ENCODE peak calls at places on chromosomes 6 and 20, in seven cellular contexts. B is cardiac muscle cell, P is esophagus muscularis mucosa, M is glutamatergic neuron, Z is AG04450, L is tibial artery, A is ovary. F is an unnamed sample.

GRCh38 chr20:25045343-25045712 is 12.6 kb downstream of the ACSS1 start:
- DNase-seq in B (no peak), P (no peak), M (no peak), Z (no peak), L (peak), A (no peak), F (peak)

GRCh38 chr6:18148304-18149025 is 6.4 kb downstream of the TPMT start:
- DNase-seq in B (peak), P (no peak), M (no peak), Z (peak), L (no peak), A (no peak), F (peak)

GRCh38 chr6:41768545-41769308 is 11.0 kb downstream of the FRS3 start:
- DNase-seq in B (no peak), P (no peak), M (no peak), Z (no peak), L (no peak), A (no peak), F (no peak)

GRCh38 chr20:21067255-21067654 is 38.9 kb downstream of the LINC00237 start:
- DNase-seq in B (no peak), P (no peak), M (no peak), Z (no peak), L (no peak), A (no peak), F (no peak)

GRCh38 chr6:162371133-162371532 is 356.4 kb downstream of the PRKN start:
- DNase-seq in B (no peak), P (no peak), M (no peak), Z (no peak), L (no peak), A (no peak), F (no peak)

GRCh38 chr6:34810936-34811632 is 19.2 kb downstream of the BLTP3A start:
- DNase-seq in B (no peak), P (no peak), M (no peak), Z (no peak), L (no peak), A (no peak), F (no peak)

GRCh38 chr6:83824831-83825230 is 28.3 kb upstream of the RIPPLY2 start:
- DNase-seq in B (no peak), P (no peak), M (no peak), Z (no peak), L (no peak), A (no peak), F (no peak)

GRCh38 chr6:159074120-159074684 is 29.4 kb upstream of the TAGAP start:
- DNase-seq in B (peak), P (no peak), M (no peak), Z (no peak), L (no peak), A (no peak), F (no peak)

GRCh38 chr6:37007340-37008043 is 2.0 kb downstream of the FGD2 start:
- DNase-seq in B (no peak), P (no peak), M (no peak), Z (no peak), L (no peak), A (no peak), F (peak)

GRCh38 chr20:62142252-62143117 is 709 bp downstream of the PSMA7 start:
- DNase-seq in B (no peak), P (no peak), M (peak), Z (no peak), L (no peak), A (no peak), F (no peak)

GRCh38 chr20:23595941-23596340 is 9.8 kb downstream of the CST9 start:
- DNase-seq in B (no peak), P (no peak), M (no peak), Z (no peak), L (no peak), A (no peak), F (no peak)

GRCh38 chr20:47998736-47999135 is 213.5 kb upstream of the SULF2 start:
- DNase-seq in B (peak), P (no peak), M (peak), Z (no peak), L (no peak), A (no peak), F (no peak)

GRCh38 chr6:101832371-101832770 is 438.9 kb downstream of the GRIK2 start:
- DNase-seq in B (no peak), P (no peak), M (no peak), Z (no peak), L (no peak), A (no peak), F (no peak)

GRCh38 chr6:133093957-133094356 is 147.2 kb upstream of the EYA4 start:
- DNase-seq in B (no peak), P (no peak), M (no peak), Z (no peak), L (no peak), A (no peak), F (no peak)

GRCh38 chr6:138986578-138986977 is 1.5 kb downstream of the REPS1 start:
- DNase-seq in B (peak), P (no peak), M (no peak), Z (no peak), L (no peak), A (no peak), F (no peak)

GRCh38 chr20:47847882-47848485 is 62.7 kb upstream of the SULF2 start:
- DNase-seq in B (no peak), P (no peak), M (peak), Z (no peak), L (no peak), A (no peak), F (no peak)

GRCh38 chr6:33061987-33062386 is 11.5 kb downstream of the HLA-DPA1 start:
- DNase-seq in B (peak), P (no peak), M (no peak), Z (no peak), L (no peak), A (no peak), F (peak)

GRCh38 chr20:61934716-61935530 is 130.8 kb downstream of the TAF4 start:
- DNase-seq in B (no peak), P (no peak), M (no peak), Z (no peak), L (peak), A (no peak), F (no peak)

GRCh38 chr20:37934634-37935010 is 31.7 kb downstream of the VSTM2L start:
- DNase-seq in B (no peak), P (no peak), M (no peak), Z (no peak), L (no peak), A (no peak), F (no peak)

GRCh38 chr6:3340891-3341290 is 82.1 kb downstream of the PSMG4 start:
- DNase-seq in B (peak), P (no peak), M (peak), Z (no peak), L (no peak), A (no peak), F (no peak)

GRCh38 chr6:44615621-44616020 is 228.1 kb downstream of the CDC5L start:
- DNase-seq in B (no peak), P (no peak), M (no peak), Z (no peak), L (no peak), A (no peak), F (no peak)

GRCh38 chr6:156775717-156776116 is 1.5 kb upstream of the ARID1B start:
- DNase-seq in B (no peak), P (no peak), M (no peak), Z (no peak), L (no peak), A (peak), F (no peak)

GRCh38 chr20:19628570-19629134 is 129.4 kb upstream of the RIN2 start:
- DNase-seq in B (peak), P (no peak), M (peak), Z (peak), L (no peak), A (no peak), F (no peak)

GRCh38 chr20:41599699-41600104 is 18.5 kb downstream of the CHD6 start:
- DNase-seq in B (no peak), P (no peak), M (no peak), Z (no peak), L (no peak), A (no peak), F (no peak)

GRCh38 chr6:83417880-83418663 is 12.8 kb downstream of the ME1 start:
- DNase-seq in B (peak), P (no peak), M (no peak), Z (peak), L (no peak), A (no peak), F (no peak)

GRCh38 chr20:57525328-57526053 is 551 bp upstream of the CTCFL start:
- DNase-seq in B (no peak), P (no peak), M (no peak), Z (no peak), L (peak), A (no peak), F (no peak)

GRCh38 chr6:44355640-44356039 is 13.2 kb downstream of the SPATS1 start:
- DNase-seq in B (no peak), P (no peak), M (no peak), Z (no peak), L (no peak), A (no peak), F (no peak)

GRCh38 chr6:18536693-18537092 is 149.5 kb downstream of the RNF144B start:
- DNase-seq in B (no peak), P (peak), M (no peak), Z (no peak), L (no peak), A (no peak), F (no peak)

GRCh38 chr6:147507162-147508072 is 1.1 kb upstream of the SAMD5 start:
- DNase-seq in B (peak), P (no peak), M (peak), Z (no peak), L (no peak), A (no peak), F (no peak)

GRCh38 chr20:30506100-30506499 is 751.4 kb upstream of the DEFB115 start:
- DNase-seq in B (no peak), P (no peak), M (no peak), Z (no peak), L (no peak), A (no peak), F (no peak)

GRCh38 chr20:55538261-55538908 is 466.9 kb downstream of the CBLN4 start:
- DNase-seq in B (no peak), P (no peak), M (no peak), Z (no peak), L (no peak), A (no peak), F (no peak)

GRCh38 chr6:85449818-85450577 is at the start of gene NT5E:
- DNase-seq in B (peak), P (no peak), M (peak), Z (no peak), L (peak), A (peak), F (no peak)

GRCh38 chr20:41655966-41656685 is 37.9 kb upstream of the CHD6 start:
- DNase-seq in B (no peak), P (no peak), M (peak), Z (no peak), L (no peak), A (no peak), F (no peak)

GRCh38 chr6:35955970-35956369 is 35.1 kb upstream of the SRPK1 start:
- DNase-seq in B (no peak), P (no peak), M (no peak), Z (no peak), L (no peak), A (no peak), F (no peak)
- TF ChIP-seq CTCF in B (peak), P (no peak), M (no peak), Z (peak), L (no peak), A (no peak), F (peak)

GRCh38 chr20:33399924-33400323 is 1.4 kb downstream of the CDK5RAP1 start:
- DNase-seq in B (peak), P (no peak), M (no peak), Z (no peak), L (no peak), A (no peak), F (no peak)

GRCh38 chr20:33392016-33392415 is 9.3 kb downstream of the CDK5RAP1 start:
- DNase-seq in B (peak), P (no peak), M (peak), Z (peak), L (no peak), A (no peak), F (no peak)

GRCh38 chr20:33393609-33394008 is 7.7 kb downstream of the CDK5RAP1 start:
- DNase-seq in B (no peak), P (no peak), M (no peak), Z (no peak), L (no peak), A (no peak), F (no peak)

DNA sequence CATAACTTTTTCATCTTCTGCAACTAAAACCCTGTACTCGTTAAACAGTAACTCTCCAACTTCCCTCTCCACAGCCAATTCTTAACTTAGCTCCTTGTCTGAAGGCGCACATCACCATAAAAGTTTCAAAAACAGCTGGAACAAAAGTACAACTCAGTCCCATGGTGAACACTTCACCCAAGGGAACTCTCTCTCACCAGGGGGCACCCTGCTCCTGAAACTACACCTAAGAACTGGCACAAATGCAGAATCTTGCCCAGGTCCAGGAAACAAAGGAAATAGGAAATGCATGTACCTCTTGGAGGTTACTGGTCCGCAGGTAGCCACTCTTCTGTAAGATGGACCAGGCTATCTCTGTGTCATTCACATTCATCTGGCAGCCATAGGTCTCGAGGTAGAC is 6.6 kb downstream of the CDK5RAP1 start:
- DNase-seq in B (no peak), P (no peak), M (no peak), Z (no peak), L (no peak), A (no peak), F (no peak)
- TF ChIP-seq CTCF in B (peak), P (no peak), M (no peak), Z (no peak), L (no peak), A (no peak), F (no peak)

DNA sequence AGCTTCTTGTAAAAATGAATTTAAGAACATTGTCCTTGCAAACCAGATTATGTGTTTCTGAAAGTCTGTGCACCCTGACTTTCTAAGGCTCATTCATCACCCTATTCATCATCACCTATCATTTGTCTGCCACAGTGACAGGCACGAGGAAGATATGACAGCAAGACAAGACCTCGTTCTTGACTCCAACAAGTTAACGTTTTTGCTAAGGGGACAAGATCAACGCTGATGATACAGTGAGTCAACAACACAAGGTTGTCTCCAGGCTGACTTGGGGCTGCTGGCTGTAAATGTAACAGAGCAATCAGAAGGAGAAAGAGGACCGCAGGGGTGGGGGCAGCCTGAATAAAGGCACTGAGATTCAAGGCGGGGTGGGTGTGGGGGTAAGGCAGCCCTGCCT is 94.2 kb downstream of the FOXC1 start:
- DNase-seq in B (no peak), P (no peak), M (no peak), Z (no peak), L (no peak), A (no peak), F (no peak)
- TF ChIP-seq CTCF in B (no peak), P (no peak), M (no peak), Z (no peak), L (no peak), A (no peak), F (no peak)

GRCh38 chr20:60010689-60011417 is 52.6 kb downstream of the CDH26 start:
- DNase-seq in B (no peak), P (peak), M (no peak), Z (no peak), L (no peak), A (no peak), F (no peak)
- TF ChIP-seq CTCF in B (no peak), P (no peak), M (no peak), Z (no peak), L (no peak), A (no peak), F (no peak)

GRCh38 chr6:99253271-99253670 is 96.2 kb downstream of the FAXC start:
- DNase-seq in B (no peak), P (peak), M (no peak), Z (no peak), L (no peak), A (no peak), F (no peak)
- TF ChIP-seq CTCF in B (no peak), P (no peak), M (no peak), Z (no peak), L (no peak), A (no peak), F (no peak)